ENCODE peak calls at places on chromosomes 7 and 10, in seven cellular contexts. One of them, this sample, is unnamed.
A peak's percentile ranks its signal among the peaks of the same experiment; 100 is the strongest.

GRCh38 chr7:20440472-20441105 is 109.9 kb downstream of the ITGB8 start:
- DNase-seq in hepatocyte: peak; percentile 35
- DNase-seq in transverse colon: peak; percentile 31
- DNase-seq in HCT116: peak; percentile 29
- DNase-seq in Caco-2: peak; percentile 40
- DNase-seq in PC-3: peak; percentile 65
- DNase-seq in heart left ventricle: no peak
- DNase-seq in this sample: no peak

GRCh38 chr10:127928021-127928806 is 21.3 kb downstream of the PTPRE start:
- DNase-seq in transverse colon: no peak
- DNase-seq in HCT116: no peak
- DNase-seq in PC-3: peak; percentile 31
- DNase-seq in Caco-2: no peak
- DNase-seq in hepatocyte: peak; percentile 45
- DNase-seq in heart left ventricle: no peak
- DNase-seq in this sample: no peak

GRCh38 chr10:131494451-131494850 is 182.9 kb upstream of the TCERG1L start:
- DNase-seq in PC-3: no peak
- DNase-seq in hepatocyte: no peak
- DNase-seq in Caco-2: no peak
- DNase-seq in transverse colon: no peak
- DNase-seq in HCT116: no peak
- DNase-seq in heart left ventricle: no peak
- DNase-seq in this sample: no peak

GRCh38 chr10:96711048-96711713 is 9.1 kb downstream of the PIK3AP1 start:
- DNase-seq in hepatocyte: no peak
- DNase-seq in Caco-2: no peak
- DNase-seq in PC-3: no peak
- DNase-seq in heart left ventricle: no peak
- DNase-seq in transverse colon: no peak
- DNase-seq in HCT116: no peak
- DNase-seq in this sample: no peak

GRCh38 chr7:90610105-90610504 is 14.0 kb downstream of the CDK14 start:
- DNase-seq in transverse colon: no peak
- DNase-seq in Caco-2: no peak
- DNase-seq in HCT116: no peak
- DNase-seq in hepatocyte: no peak
- DNase-seq in heart left ventricle: no peak
- DNase-seq in PC-3: no peak
- DNase-seq in this sample: no peak

GRCh38 chr7:155230169-155230593 is 67.5 kb upstream of the INSIG1 start:
- DNase-seq in PC-3: peak; percentile 98
- DNase-seq in Caco-2: peak; percentile 74
- DNase-seq in transverse colon: no peak
- DNase-seq in hepatocyte: peak; percentile 51
- DNase-seq in HCT116: peak; percentile 96
- DNase-seq in heart left ventricle: no peak
- DNase-seq in this sample: no peak

GRCh38 chr10:89668391-89669180 is 23.5 kb upstream of the PANK1 start:
- DNase-seq in HCT116: no peak
- DNase-seq in PC-3: peak; percentile 6
- DNase-seq in Caco-2: peak; percentile 20
- DNase-seq in hepatocyte: peak; percentile 60
- DNase-seq in transverse colon: peak; percentile 27
- DNase-seq in heart left ventricle: no peak
- DNase-seq in this sample: no peak

GRCh38 chr10:49264177-49264677 is 34.7 kb upstream of the C10orf71 start:
- DNase-seq in transverse colon: no peak
- DNase-seq in PC-3: no peak
- DNase-seq in Caco-2: no peak
- DNase-seq in heart left ventricle: no peak
- DNase-seq in HCT116: no peak
- DNase-seq in hepatocyte: no peak
- DNase-seq in this sample: no peak

GRCh38 chr10:28532223-28532508 is 752 bp upstream of the WAC start:
- DNase-seq in Caco-2: no peak
- DNase-seq in PC-3: peak; percentile 6
- DNase-seq in HCT116: no peak
- DNase-seq in transverse colon: no peak
- DNase-seq in hepatocyte: no peak
- DNase-seq in heart left ventricle: no peak
- DNase-seq in this sample: no peak

GRCh38 chr10:22554481-22555182 is 159.7 kb downstream of the PIP4K2A start:
- DNase-seq in HCT116: no peak
- DNase-seq in heart left ventricle: peak; percentile 63
- DNase-seq in PC-3: no peak
- DNase-seq in Caco-2: no peak
- DNase-seq in hepatocyte: peak; percentile 83
- DNase-seq in transverse colon: peak; percentile 28
- DNase-seq in this sample: no peak

GRCh38 chr7:38704041-38704547 is 72.9 kb upstream of the AMPH start:
- DNase-seq in PC-3: peak; percentile 85
- DNase-seq in HCT116: no peak
- DNase-seq in Caco-2: no peak
- DNase-seq in transverse colon: no peak
- DNase-seq in hepatocyte: no peak
- DNase-seq in heart left ventricle: no peak
- DNase-seq in this sample: no peak

GRCh38 chr7:98281757-98282652 is 519 bp downstream of the BRI3 start:
- DNase-seq in transverse colon: peak; percentile 45
- DNase-seq in HCT116: no peak
- DNase-seq in hepatocyte: peak; percentile 64
- DNase-seq in PC-3: no peak
- DNase-seq in heart left ventricle: peak; percentile 47
- DNase-seq in Caco-2: peak; percentile 46
- DNase-seq in this sample: no peak

GRCh38 chr10:16756561-16757221 is 60.5 kb downstream of the RSU1 start:
- DNase-seq in HCT116: no peak
- DNase-seq in heart left ventricle: no peak
- DNase-seq in Caco-2: no peak
- DNase-seq in hepatocyte: no peak
- DNase-seq in transverse colon: no peak
- DNase-seq in PC-3: no peak
- DNase-seq in this sample: no peak

GRCh38 chr10:105797234-105797890 is 1156.3 kb downstream of the SORCS3 start:
- DNase-seq in HCT116: peak; percentile 10
- DNase-seq in Caco-2: peak; percentile 28
- DNase-seq in heart left ventricle: no peak
- DNase-seq in hepatocyte: peak; percentile 62
- DNase-seq in transverse colon: no peak
- DNase-seq in PC-3: peak; percentile 58
- DNase-seq in this sample: no peak

GRCh38 chr7:55512635-55513034 is 59.7 kb downstream of the VOPP1 start:
- DNase-seq in heart left ventricle: no peak
- DNase-seq in HCT116: no peak
- DNase-seq in Caco-2: no peak
- DNase-seq in hepatocyte: no peak
- DNase-seq in transverse colon: no peak
- DNase-seq in PC-3: no peak
- DNase-seq in this sample: no peak

GRCh38 chr7:101522021-101522420 is 107.1 kb downstream of the MYL10 start:
- DNase-seq in transverse colon: no peak
- DNase-seq in PC-3: no peak
- DNase-seq in HCT116: no peak
- DNase-seq in hepatocyte: no peak
- DNase-seq in Caco-2: no peak
- DNase-seq in heart left ventricle: no peak
- DNase-seq in this sample: no peak

GRCh38 chr10:129778571-129778970 is 185.5 kb downstream of the EBF3 start:
- DNase-seq in Caco-2: no peak
- DNase-seq in PC-3: no peak
- DNase-seq in transverse colon: no peak
- DNase-seq in hepatocyte: no peak
- DNase-seq in HCT116: no peak
- DNase-seq in heart left ventricle: no peak
- DNase-seq in this sample: no peak

GRCh38 chr7:103640031-103640779 is 194.2 kb upstream of the SLC26A5 start:
- DNase-seq in hepatocyte: no peak
- DNase-seq in transverse colon: no peak
- DNase-seq in heart left ventricle: no peak
- DNase-seq in PC-3: peak; percentile 74
- DNase-seq in Caco-2: no peak
- DNase-seq in HCT116: no peak
- DNase-seq in this sample: no peak

GRCh38 chr10:77391605-77392235 is 245.9 kb downstream of the KCNMA1 start:
- DNase-seq in Caco-2: peak; percentile 81
- DNase-seq in hepatocyte: peak; percentile 91
- DNase-seq in heart left ventricle: peak; percentile 64
- DNase-seq in HCT116: peak; percentile 74
- DNase-seq in PC-3: peak; percentile 100
- DNase-seq in transverse colon: peak; percentile 83
- DNase-seq in this sample: no peak

GRCh38 chr10:557792-558328 is 131.6 kb downstream of the DIP2C start:
- DNase-seq in PC-3: no peak
- DNase-seq in transverse colon: no peak
- DNase-seq in Caco-2: no peak
- DNase-seq in heart left ventricle: no peak
- DNase-seq in hepatocyte: no peak
- DNase-seq in HCT116: peak; percentile 3
- DNase-seq in this sample: no peak

GRCh38 chr7:2316578-2316977 is 2.3 kb upstream of the SNX8 start:
- DNase-seq in heart left ventricle: no peak
- DNase-seq in transverse colon: no peak
- DNase-seq in Caco-2: no peak
- DNase-seq in PC-3: no peak
- DNase-seq in HCT116: no peak
- DNase-seq in hepatocyte: no peak
- DNase-seq in this sample: no peak

GRCh38 chr7:33722383-33723096 is 182.8 kb upstream of the BMPER start:
- DNase-seq in HCT116: peak; percentile 29
- DNase-seq in transverse colon: no peak
- DNase-seq in hepatocyte: peak; percentile 73
- DNase-seq in heart left ventricle: no peak
- DNase-seq in PC-3: peak; percentile 90
- DNase-seq in Caco-2: peak; percentile 74
- DNase-seq in this sample: no peak

GRCh38 chr7:106010331-106010730 is 47.3 kb downstream of the CDHR3 start:
- DNase-seq in PC-3: no peak
- DNase-seq in HCT116: no peak
- DNase-seq in hepatocyte: no peak
- DNase-seq in transverse colon: no peak
- DNase-seq in heart left ventricle: no peak
- DNase-seq in Caco-2: no peak
- DNase-seq in this sample: no peak

GRCh38 chr7:17027143-17027802 is 145.5 kb upstream of the AGR3 start:
- DNase-seq in hepatocyte: no peak
- DNase-seq in Caco-2: no peak
- DNase-seq in PC-3: no peak
- DNase-seq in transverse colon: no peak
- DNase-seq in heart left ventricle: no peak
- DNase-seq in HCT116: no peak
- DNase-seq in this sample: no peak

GRCh38 chr10:101759354-101760247 is 16.3 kb downstream of the FGF8 start:
- DNase-seq in heart left ventricle: no peak
- DNase-seq in hepatocyte: no peak
- DNase-seq in PC-3: no peak
- DNase-seq in Caco-2: no peak
- DNase-seq in HCT116: no peak
- DNase-seq in transverse colon: no peak
- DNase-seq in this sample: no peak

GRCh38 chr10:21171197-21171935 is 274.3 kb upstream of the NEBL start:
- DNase-seq in transverse colon: no peak
- DNase-seq in Caco-2: peak; percentile 43
- DNase-seq in HCT116: peak; percentile 12
- DNase-seq in PC-3: peak; percentile 6
- DNase-seq in hepatocyte: no peak
- DNase-seq in heart left ventricle: no peak
- DNase-seq in this sample: no peak
- TF ChIP-seq CTCF in transverse colon: no peak
- TF ChIP-seq CTCF in Caco-2: peak; percentile 53
- TF ChIP-seq CTCF in HCT116: peak; percentile 68
- TF ChIP-seq CTCF in PC-3: peak; percentile 43
- TF ChIP-seq CTCF in hepatocyte: peak; percentile 9
- TF ChIP-seq CTCF in heart left ventricle: no peak
- TF ChIP-seq CTCF in this sample: peak; percentile 26

DNA sequence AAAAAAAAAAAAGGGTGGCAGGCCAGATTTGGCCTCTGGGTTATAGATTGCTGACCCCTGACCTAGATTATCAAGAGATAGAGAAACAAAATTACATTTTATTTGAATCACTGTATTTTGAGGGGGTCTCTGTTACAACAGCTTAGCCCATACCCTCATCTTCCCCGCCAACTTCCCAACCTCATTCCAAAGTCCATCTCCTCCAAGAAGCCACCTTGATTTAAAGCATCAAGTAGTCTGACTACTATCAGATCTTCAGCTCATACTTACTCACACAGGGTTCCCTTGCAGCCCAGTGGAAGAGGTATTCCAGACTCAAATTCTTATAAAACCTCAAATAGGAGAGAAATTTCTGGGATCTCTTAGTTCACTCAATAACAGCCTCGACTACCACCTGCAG is 20.4 kb downstream of the ZC3HAV1 start:
- DNase-seq in PC-3: no peak
- DNase-seq in heart left ventricle: no peak
- DNase-seq in hepatocyte: no peak
- DNase-seq in Caco-2: no peak
- DNase-seq in HCT116: no peak
- DNase-seq in transverse colon: no peak
- DNase-seq in this sample: no peak
- H3K36me3 ChIP-seq in PC-3: peaks cover 35% of the 10 kb centered on the region
- H3K36me3 ChIP-seq in heart left ventricle: peaks cover 56% of the 10 kb centered on the region
- H3K36me3 ChIP-seq in hepatocyte: no peaks in the 10 kb centered on the region
- H3K36me3 ChIP-seq in Caco-2: peaks cover 2% of the 10 kb centered on the region
- H3K36me3 ChIP-seq in HCT116: peaks cover 29% of the 10 kb centered on the region
- H3K36me3 ChIP-seq in transverse colon: peaks cover 45% of the 10 kb centered on the region
- H3K36me3 ChIP-seq in this sample: peaks cover 19% of the 10 kb centered on the region

GRCh38 chr7:149655784-149656183 is 117.6 kb downstream of the ZNF467 start:
- DNase-seq in Caco-2: no peak
- DNase-seq in HCT116: no peak
- DNase-seq in PC-3: no peak
- DNase-seq in heart left ventricle: no peak
- DNase-seq in transverse colon: no peak
- DNase-seq in hepatocyte: no peak
- DNase-seq in this sample: no peak
- H3K4me3 ChIP-seq in Caco-2: no peak overlapping the region
- H3K4me3 ChIP-seq in HCT116: no peak overlapping the region
- H3K4me3 ChIP-seq in PC-3: no peak overlapping the region
- H3K4me3 ChIP-seq in heart left ventricle: no peak overlapping the region
- H3K4me3 ChIP-seq in transverse colon: no peak overlapping the region
- H3K4me3 ChIP-seq in hepatocyte: no peak overlapping the region
- H3K4me3 ChIP-seq in this sample: no peak overlapping the region

GRCh38 chr10:125016123-125016522 is 74.2 kb downstream of the ZRANB1 start:
- DNase-seq in heart left ventricle: no peak
- DNase-seq in transverse colon: no peak
- DNase-seq in HCT116: no peak
- DNase-seq in Caco-2: no peak
- DNase-seq in PC-3: no peak
- DNase-seq in hepatocyte: no peak
- DNase-seq in this sample: no peak

GRCh38 chr10:125012851-125013528 is 71.1 kb downstream of the ZRANB1 start:
- DNase-seq in hepatocyte: no peak
- DNase-seq in PC-3: no peak
- DNase-seq in HCT116: no peak
- DNase-seq in heart left ventricle: no peak
- DNase-seq in Caco-2: no peak
- DNase-seq in transverse colon: peak; percentile 69
- DNase-seq in this sample: no peak

GRCh38 chr10:125013529-125013872 is 71.6 kb downstream of the ZRANB1 start:
- DNase-seq in PC-3: no peak
- DNase-seq in transverse colon: no peak
- DNase-seq in hepatocyte: no peak
- DNase-seq in heart left ventricle: no peak
- DNase-seq in HCT116: no peak
- DNase-seq in Caco-2: no peak
- DNase-seq in this sample: no peak

GRCh38 chr10:125014984-125015944 is 73.3 kb downstream of the ZRANB1 start:
- DNase-seq in heart left ventricle: peak; percentile 69
- DNase-seq in Caco-2: no peak
- DNase-seq in transverse colon: no peak
- DNase-seq in hepatocyte: no peak
- DNase-seq in PC-3: no peak
- DNase-seq in HCT116: no peak
- DNase-seq in this sample: no peak

GRCh38 chr10:125014086-125014830 is 72.3 kb downstream of the ZRANB1 start:
- DNase-seq in Caco-2: no peak
- DNase-seq in heart left ventricle: no peak
- DNase-seq in HCT116: no peak
- DNase-seq in PC-3: no peak
- DNase-seq in transverse colon: no peak
- DNase-seq in hepatocyte: no peak
- DNase-seq in this sample: no peak
- TF ChIP-seq CTCF in Caco-2: no peak
- TF ChIP-seq CTCF in heart left ventricle: no peak
- TF ChIP-seq CTCF in HCT116: no peak
- TF ChIP-seq CTCF in PC-3: no peak
- TF ChIP-seq CTCF in transverse colon: no peak
- TF ChIP-seq CTCF in hepatocyte: no peak
- TF ChIP-seq CTCF in this sample: no peak

This sample was measured in GM06990.